ENCODE peak calls at places on chromosomes 5 and 9, in six cellular contexts. J is stimulated activated CD8-positive, alpha-beta memory T cell treated with anti-CD3 and anti-CD28 coated beads, Interleukin-15, amount 100 ng/mL, for 24 hours; I is AG09309; U is endothelial cell; E is foreskin keratinocyte; H is NT2/D1. T is an unnamed sample.

GRCh38 chr5:132776932-132777208 is 169 bp downstream of the SEPTIN8 start:
- DNase-seq in J (no peak), I (no peak), U (no peak), E (no peak), H (no peak), T (peak)

GRCh38 chr5:150256416-150257064 is 33.0 kb downstream of the CAMK2A start:
- DNase-seq in J (no peak), I (no peak), U (peak), E (no peak), H (no peak), T (no peak)

GRCh38 chr5:69265931-69266330 is 31.2 kb downstream of the CDK7 start:
- DNase-seq in J (no peak), I (no peak), U (peak), E (no peak), H (no peak), T (no peak)

GRCh38 chr9:71515103-71515502 is 253.2 kb downstream of the CEMIP2 start:
- DNase-seq in J (no peak), I (no peak), U (no peak), E (no peak), H (no peak), T (no peak)

GRCh38 chr5:127562252-127562651 is 44.8 kb downstream of the PRRC1 start:
- DNase-seq in J (no peak), I (no peak), U (peak), E (no peak), H (peak), T (no peak)

GRCh38 chr5:147985593-147985992 is 78.2 kb upstream of the SPINK5 start:
- DNase-seq in J (no peak), I (no peak), U (no peak), E (no peak), H (no peak), T (no peak)

GRCh38 chr5:80194470-80194869 is 61.4 kb downstream of the SERINC5 start:
- DNase-seq in J (no peak), I (no peak), U (no peak), E (no peak), H (no peak), T (no peak)

GRCh38 chr9:134356496-134357470 is 30.5 kb downstream of the RXRA start:
- DNase-seq in J (no peak), I (no peak), U (no peak), E (no peak), H (no peak), T (no peak)

GRCh38 chr9:89418882-89419641 is 78.9 kb downstream of the SEMA4D start:
- DNase-seq in J (no peak), I (no peak), U (no peak), E (no peak), H (no peak), T (peak)

GRCh38 chr5:39775458-39776365 is 350.9 kb upstream of the DAB2 start:
- DNase-seq in J (no peak), I (no peak), U (no peak), E (peak), H (no peak), T (no peak)

GRCh38 chr5:40481226-40481625 is 198.5 kb upstream of the PTGER4 start:
- DNase-seq in J (no peak), I (no peak), U (no peak), E (peak), H (no peak), T (no peak)

GRCh38 chr9:131080589-131080988 is 15.7 kb upstream of the AIF1L start:
- DNase-seq in J (no peak), I (no peak), U (no peak), E (peak), H (no peak), T (no peak)

T was measured in central memory CD4-positive, alpha-beta T cell.